ENCODE peak calls at places on chromosomes 12 and 14, in nine cellular contexts. G, P, J, S, H, O, T, D and K are unnamed samples.

GRCh38 chr12:79300199-79300568 is 390.6 kb downstream of the PAWR start:
- ATAC-seq in J (no peak), D (no peak), O (peak), H (no peak), P (no peak), G (no peak), T (no peak), S (peak), K (no peak)

GRCh38 chr14:76259029-76259735 is 107.5 kb downstream of the GPATCH2L start:
- ATAC-seq in J (no peak), H (no peak), G (no peak), S (no peak), D (no peak), P (no peak), T (no peak), O (no peak), K (no peak)

GRCh38 chr14:32252030-32252670 is 49.1 kb upstream of the RNU6-8 start:
- ATAC-seq in H (peak), O (peak), P (peak), D (peak), T (peak), G (peak), S (peak), J (peak), K (peak)

GRCh38 chr12:117919479-117919878 is 49.3 kb downstream of the KSR2 start:
- ATAC-seq in G (no peak), H (no peak), S (no peak), D (no peak), J (no peak), P (no peak), O (no peak), T (no peak), K (no peak)

GRCh38 chr14:101074124-101075024 is 170.9 kb upstream of the RTL1 start:
- ATAC-seq in D (no peak), T (no peak), O (no peak), P (no peak), J (no peak), H (no peak), G (no peak), S (no peak), K (no peak)

GRCh38 chr12:113239811-113240331 is 18.6 kb downstream of the TPCN1 start:
- ATAC-seq in T (no peak), D (no peak), P (no peak), O (no peak), J (peak), G (peak), H (peak), S (no peak), K (no peak)

GRCh38 chr14:54219281-54220121 is 177.3 kb upstream of the CDKN3 start:
- ATAC-seq in T (no peak), O (no peak), D (no peak), J (peak), G (no peak), H (peak), S (no peak), P (no peak), K (no peak)

GRCh38 chr12:9975614-9976013 is 4.4 kb downstream of the CLEC12A start:
- ATAC-seq in O (no peak), D (no peak), H (no peak), J (no peak), T (no peak), S (no peak), P (no peak), G (no peak), K (no peak)

GRCh38 chr12:632102-632696 is 31.0 kb downstream of the NINJ2 start:
- ATAC-seq in T (no peak), S (peak), H (peak), O (peak), J (peak), D (peak), G (peak), P (no peak), K (peak)

GRCh38 chr12:116236148-116236731 is 41.3 kb downstream of the MED13L start:
- ATAC-seq in P (peak), S (peak), O (peak), G (peak), D (peak), J (no peak), H (peak), T (peak), K (no peak)

GRCh38 chr14:21203470-21204166 is 47.8 kb upstream of the OR5AU1 start:
- ATAC-seq in S (peak), G (no peak), J (no peak), P (no peak), O (peak), T (no peak), H (no peak), D (peak), K (no peak)

GRCh38 chr12:62799126-62799736 is 135.7 kb downstream of the PPM1H start:
- ATAC-seq in S (peak), T (peak), D (peak), P (peak), H (peak), O (peak), J (no peak), G (peak), K (peak)

GRCh38 chr12:69686731-69687130 is 12.4 kb downstream of the BEST3 start:
- ATAC-seq in D (no peak), J (no peak), T (no peak), G (no peak), P (no peak), S (no peak), H (no peak), O (no peak), K (no peak)

GRCh38 chr14:55028066-55028465 is 1.0 kb downstream of the SOCS4 start:
- ATAC-seq in S (no peak), D (no peak), P (no peak), H (no peak), T (no peak), G (no peak), O (no peak), J (no peak), K (no peak)

GRCh38 chr14:92435154-92435553 is 78.4 kb upstream of the RIN3 start:
- ATAC-seq in D (no peak), G (no peak), P (no peak), O (no peak), S (no peak), J (no peak), T (no peak), H (no peak), K (no peak)

GRCh38 chr12:42332301-42332894 is 6.4 kb downstream of the PPHLN1 start:
- ATAC-seq in H (peak), O (peak), T (peak), J (no peak), S (peak), P (peak), D (peak), G (peak), K (no peak)

GRCh38 chr14:104967414-104968152 is 10.6 kb downstream of the AHNAK2 start:
- ATAC-seq in H (peak), J (peak), O (peak), G (peak), P (peak), T (no peak), D (peak), S (peak), K (peak)

GRCh38 chr14:51917186-51917585 is 56.8 kb downstream of the GNG2 start:
- ATAC-seq in H (peak), P (no peak), G (peak), D (no peak), T (no peak), J (peak), O (no peak), S (no peak), K (no peak)

GRCh38 chr12:3002636-3003035 is 43.4 kb downstream of the TEAD4 start:
- ATAC-seq in T (no peak), J (no peak), D (no peak), G (no peak), H (no peak), O (no peak), P (no peak), S (no peak), K (no peak)

GRCh38 chr12:57488397-57489156 is 709 bp downstream of the MARS1 start:
- ATAC-seq in T (no peak), D (peak), O (no peak), P (no peak), J (no peak), H (peak), S (peak), G (no peak), K (no peak)

GRCh38 chr12:76713986-76714385 is 49.9 kb upstream of the ZDHHC17 start:
- ATAC-seq in P (no peak), T (no peak), D (no peak), O (no peak), G (no peak), H (no peak), J (no peak), S (no peak), K (no peak)

GRCh38 chr14:94969766-94970165 is 187.6 kb downstream of the DICER1 start:
- ATAC-seq in P (no peak), S (no peak), T (no peak), O (no peak), G (no peak), H (no peak), J (no peak), D (no peak), K (no peak)

GRCh38 chr14:32898876-32899275 is 39.8 kb upstream of the NPAS3 start:
- ATAC-seq in S (no peak), G (no peak), D (no peak), H (no peak), T (no peak), J (no peak), P (no peak), O (no peak), K (no peak)